ENCODE peak calls at places on chromosomes 7 and 10, in four cellular contexts. P is PC-9, I is SK-N-SH, K is PC-3. G is an unnamed sample. For H3K9me2 and H3F3A, the result is how much of the 10 kb centered on the place peaks cover.

GRCh38 chr7:102066476-102066875 is 220.2 kb upstream of the SH2B2 start:
- DNase-seq in P (no peak), I (no peak), K (no peak), G (no peak)

GRCh38 chr7:620052-620451 is 100.4 kb upstream of the PDGFA start:
- DNase-seq in P (peak), I (no peak), K (peak), G (peak)

GRCh38 chr7:1829111-1829510 is 159.0 kb downstream of the ELFN1 start:
- DNase-seq in P (no peak), I (no peak), K (no peak), G (no peak)

GRCh38 chr7:105797652-105798051 is 78.7 kb downstream of the ATXN7L1 start:
- DNase-seq in P (no peak), I (peak), K (no peak), G (peak)

GRCh38 chr7:49001610-49002033 is 77.3 kb downstream of the CDC14C start:
- DNase-seq in P (peak), I (peak), K (peak), G (peak)

GRCh38 chr10:16049050-16049449 is 188.7 kb upstream of the MINDY3 start:
- DNase-seq in P (no peak), I (no peak), K (peak), G (peak)

GRCh38 chr10:116444527-116445142 is 17.0 kb downstream of the PNLIPRP3 start:
- DNase-seq in P (peak), I (peak), K (peak), G (peak)

GRCh38 chr7:134718211-134718875 is 61.1 kb upstream of the CALD1 start:
- DNase-seq in P (no peak), I (no peak), K (no peak), G (no peak)

GRCh38 chr10:18164771-18165361 is 24.6 kb downstream of the CACNB2 start:
- DNase-seq in P (no peak), I (no peak), K (peak), G (no peak)

GRCh38 chr7:36775061-36775631 is 50.9 kb upstream of the AOAH start:
- DNase-seq in P (no peak), I (no peak), K (no peak), G (no peak)

GRCh38 chr10:58662314-58662713 is 149.6 kb downstream of the BICC1 start:
- DNase-seq in P (no peak), I (no peak), K (peak), G (no peak)

GRCh38 chr7:52297128-52297527 is 738.3 kb upstream of the POM121L12 start:
- DNase-seq in P (no peak), I (no peak), K (no peak), G (no peak)

GRCh38 chr10:29127731-29128130 is 161.1 kb upstream of the LYZL1 start:
- DNase-seq in P (no peak), I (no peak), K (no peak), G (no peak)

GRCh38 chr10:60757422-60757895 is 20.8 kb upstream of the CDK1 start:
- DNase-seq in P (no peak), I (no peak), K (peak), G (peak)

GRCh38 chr10:60760711-60761210 is 17.5 kb upstream of the CDK1 start:
- DNase-seq in P (no peak), I (no peak), K (peak), G (no peak)

GRCh38 chr10:60759181-60759580 is 19.1 kb upstream of the CDK1 start:
- DNase-seq in P (no peak), I (no peak), K (no peak), G (peak)

GRCh38 chr10:60767424-60767823 is 10.9 kb upstream of the CDK1 start:
- DNase-seq in P (no peak), I (no peak), K (no peak), G (no peak)

DNA sequence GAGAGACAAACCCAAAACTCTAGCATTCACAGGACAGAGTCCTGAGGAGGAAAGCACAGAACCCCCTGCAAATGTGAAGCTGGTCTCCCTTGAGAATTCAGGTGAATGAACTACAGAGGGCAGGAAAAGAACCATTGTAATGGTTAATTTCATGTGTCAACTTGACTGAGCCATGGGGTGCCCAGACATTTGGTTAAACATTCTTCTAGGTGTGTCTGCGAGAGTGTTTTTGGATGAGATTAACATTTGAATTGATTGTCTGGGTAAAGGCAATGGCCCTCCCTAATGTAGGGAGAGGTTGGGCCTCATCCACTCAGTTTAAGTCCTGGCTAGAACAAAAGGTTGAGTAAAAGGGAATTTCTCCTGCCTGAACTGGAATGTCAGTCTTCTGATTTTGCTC is 15.7 kb upstream of the CDK1 start:
- DNase-seq in P (no peak), I (no peak), K (no peak), G (peak)
- H3K9me2 ChIP-seq in P (under half), I (under half), K (under half), G (under half)

GRCh38 chr7:44985900-44986217 is 7.0 kb upstream of the MYO1G start:
- DNase-seq in P (no peak), I (no peak), K (no peak), G (no peak)
- H3F3A ChIP-seq in P (half or more), I (under half), K (under half), G (half or more)

DNA sequence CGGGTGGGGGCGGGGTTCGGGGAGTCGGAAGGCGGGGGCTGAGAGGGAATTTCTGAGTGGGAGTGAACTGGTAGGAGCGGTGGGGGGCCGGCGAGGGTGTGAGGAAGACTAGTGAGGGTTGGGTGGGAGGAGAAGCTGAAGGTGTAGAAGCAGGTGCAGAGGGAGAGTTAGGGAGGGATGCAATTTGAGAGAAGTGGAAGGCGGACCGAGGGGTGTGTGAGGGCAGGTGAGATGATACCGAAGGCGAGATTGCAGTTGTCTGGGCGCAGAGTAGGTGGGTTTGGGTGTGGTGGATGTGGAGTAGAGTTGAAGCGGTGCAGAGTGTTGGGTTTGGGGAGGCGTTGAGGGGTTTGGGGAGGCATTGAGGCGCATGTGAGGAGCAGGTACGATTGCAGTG is 643 bp downstream of the KAT6B start:
- DNase-seq in P (no peak), I (no peak), K (no peak), G (no peak)
- H3K9me2 ChIP-seq in P (under half), I (under half), K (under half), G (under half)

GRCh38 chr10:43386549-43386948 is 15.1 kb downstream of the FXYD4 start:
- DNase-seq in P (no peak), I (no peak), K (no peak), G (no peak)

GRCh38 chr10:43387678-43388032 is 16.2 kb downstream of the FXYD4 start:
- DNase-seq in P (no peak), I (no peak), K (no peak), G (no peak)

GRCh38 chr10:43384252-43385221 is 13.1 kb downstream of the FXYD4 start:
- DNase-seq in P (no peak), I (no peak), K (peak), G (no peak)

GRCh38 chr10:43385412-43386004 is 14.1 kb downstream of the FXYD4 start:
- DNase-seq in P (no peak), I (no peak), K (no peak), G (no peak)

DNA sequence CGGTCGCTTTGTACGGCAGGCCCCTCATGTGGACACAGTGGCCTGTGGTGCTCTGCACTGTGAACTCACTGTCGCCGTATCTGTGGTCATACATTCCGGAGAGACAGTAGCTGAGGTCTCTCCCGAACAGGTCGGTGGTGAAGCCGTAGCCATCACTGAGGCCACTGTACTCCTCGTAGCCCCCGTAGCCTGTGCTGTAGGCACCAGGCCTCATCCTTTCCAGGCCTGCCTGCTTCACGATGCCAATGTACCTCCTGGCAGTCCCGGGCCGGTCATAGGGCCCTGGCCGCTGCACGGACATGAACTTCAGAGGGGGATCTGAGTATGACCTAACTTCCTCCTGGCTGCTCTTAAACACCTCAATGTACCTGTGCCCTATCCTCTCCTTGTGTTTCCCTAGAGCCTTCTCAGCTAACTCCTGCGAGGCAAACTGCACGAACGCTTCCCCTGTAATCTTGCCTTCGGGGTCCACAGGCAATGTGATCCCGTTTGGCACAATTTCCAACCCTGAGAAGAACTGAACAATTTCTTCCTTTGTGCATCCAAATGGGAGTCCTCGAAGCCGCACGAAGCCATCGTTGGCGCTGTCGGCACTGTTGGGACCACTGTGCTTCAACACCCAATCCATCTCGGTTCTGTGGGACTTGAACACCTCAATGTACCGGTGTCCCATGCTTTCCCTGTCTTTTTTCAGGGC is 15.7 kb downstream of the FXYD4 start:
- DNase-seq in P (no peak), I (no peak), K (no peak), G (no peak)
- H3F3A ChIP-seq in P (half or more), I (under half), K (under half), G (half or more)

DNA sequence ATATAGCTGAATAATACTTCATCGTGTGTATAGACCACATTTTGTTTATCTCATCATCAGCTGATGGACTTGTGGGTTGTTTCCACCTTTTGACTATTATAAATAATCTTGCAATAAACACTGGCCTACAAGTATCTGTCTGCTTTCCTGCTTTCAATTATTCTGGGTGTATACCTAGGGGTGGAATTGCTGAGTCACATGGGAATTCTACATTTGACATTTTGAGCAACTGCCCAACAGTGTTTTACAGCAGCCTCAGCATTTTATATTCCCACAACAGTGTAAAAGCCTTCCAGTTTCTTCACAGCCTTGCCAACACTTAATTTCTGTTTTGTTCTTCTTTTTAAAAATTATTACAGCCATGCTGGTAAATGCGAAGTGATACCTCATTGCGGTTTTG is 200.3 kb upstream of the PRSS1 start:
- DNase-seq in P (no peak), I (no peak), K (no peak), G (no peak)
- H3K9me2 ChIP-seq in P (under half), I (under half), K (under half), G (under half)

DNA sequence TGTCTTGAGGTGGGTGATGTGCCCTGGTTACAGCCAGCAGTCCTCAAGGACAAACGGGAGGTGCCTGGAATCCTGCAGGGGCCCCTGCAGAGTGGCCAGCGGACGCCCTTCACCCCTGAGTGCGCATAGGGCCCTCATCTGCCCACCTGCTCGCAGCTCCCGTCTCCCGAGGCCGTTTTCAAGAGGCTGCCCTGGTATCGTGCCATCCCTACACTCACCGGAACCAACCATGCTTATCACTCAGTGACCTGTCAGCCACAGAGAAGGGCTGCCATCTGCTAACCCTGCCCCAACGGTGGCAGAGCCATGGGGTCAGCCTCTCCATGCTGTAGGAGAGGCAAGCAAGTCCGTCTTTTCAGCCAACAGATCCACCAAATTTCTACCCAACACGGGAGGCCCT is 122.0 kb downstream of the FAM53B start:
- DNase-seq in P (no peak), I (no peak), K (no peak), G (no peak)
- H3F3A ChIP-seq in P (under half), I (under half), K (under half), G (under half)

DNA sequence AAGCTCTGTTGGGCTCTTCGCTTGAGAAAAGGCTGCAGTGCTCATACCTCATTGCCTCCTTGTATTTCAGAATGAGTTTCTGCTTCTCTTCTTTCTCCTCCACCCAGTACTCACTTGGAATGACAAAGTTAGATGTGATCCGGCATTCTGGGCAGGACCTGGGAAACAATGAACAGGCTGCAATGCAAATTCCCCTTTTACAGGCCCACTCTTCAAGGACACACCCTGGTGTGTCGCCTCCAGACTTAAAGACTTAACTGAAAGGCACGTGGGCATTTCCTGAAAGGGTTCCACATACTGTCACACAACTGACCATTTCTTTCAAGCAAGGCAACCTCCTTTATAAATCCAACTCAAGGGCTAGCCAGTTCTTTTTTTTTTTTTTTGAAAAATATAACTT is 23.6 kb downstream of the MKRN1 start:
- DNase-seq in P (no peak), I (no peak), K (no peak), G (peak)
- H3K9me2 ChIP-seq in P (under half), I (under half), K (under half), G (under half)

DNA sequence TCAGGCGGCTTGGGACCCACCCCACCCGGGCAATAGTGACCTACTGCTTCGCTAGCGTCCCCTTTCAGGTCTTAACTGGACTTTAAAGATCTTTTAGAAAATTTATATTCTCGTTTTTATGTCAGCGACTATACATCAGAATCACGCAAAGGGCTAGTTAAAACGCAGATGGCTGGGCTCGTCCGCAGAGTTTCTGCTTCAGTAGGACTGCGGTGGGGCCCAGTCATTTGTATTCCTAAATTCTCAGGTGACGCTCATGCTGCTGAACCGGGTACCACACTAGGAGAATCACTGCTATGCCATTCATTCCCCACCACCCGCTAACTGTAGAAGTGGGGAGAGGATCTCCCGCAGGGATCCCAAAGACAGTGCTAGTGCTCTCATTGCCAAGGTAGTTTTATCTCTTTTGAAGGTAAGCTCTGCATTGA is 12.0 kb upstream of the SP8 start:
- DNase-seq in P (no peak), I (no peak), K (no peak), G (peak)
- H3F3A ChIP-seq in P (under half), I (under half), K (under half), G (under half)